ENCODE peak calls at places on chromosomes 16 and 17, in five cellular contexts. One of them, this sample, is unnamed.

GRCh38 chr17:5501725-5502124 is 15.4 kb downstream of the MIS12 start:
- DNase-seq in B cell: no peak
- DNase-seq in epithelial cell of esophagus: no peak
- DNase-seq in testis: no peak
- DNase-seq in GM10248: no peak
- DNase-seq in this sample: no peak

GRCh38 chr17:82228278-82228841 is 482 bp upstream of the SLC16A3 start:
- DNase-seq in B cell: peak; percentile 86
- DNase-seq in epithelial cell of esophagus: no peak
- DNase-seq in testis: no peak
- DNase-seq in GM10248: peak; percentile 79
- DNase-seq in this sample: no peak

GRCh38 chr16:52184336-52184735 is 362.6 kb downstream of the TOX3 start:
- DNase-seq in B cell: no peak
- DNase-seq in epithelial cell of esophagus: no peak
- DNase-seq in testis: no peak
- DNase-seq in GM10248: no peak
- DNase-seq in this sample: no peak

GRCh38 chr16:606656-607307 is 16.9 kb downstream of the RAB40C start:
- DNase-seq in B cell: no peak
- DNase-seq in epithelial cell of esophagus: no peak
- DNase-seq in testis: no peak
- DNase-seq in GM10248: no peak
- DNase-seq in this sample: no peak

GRCh38 chr16:8720080-8720966 is 45.9 kb downstream of the ABAT start:
- DNase-seq in B cell: no peak
- DNase-seq in epithelial cell of esophagus: no peak
- DNase-seq in testis: peak; percentile 80
- DNase-seq in GM10248: peak; percentile 37
- DNase-seq in this sample: no peak

GRCh38 chr17:79196913-79197312 is 122.3 kb downstream of the ENGASE start:
- DNase-seq in B cell: no peak
- DNase-seq in epithelial cell of esophagus: no peak
- DNase-seq in testis: no peak
- DNase-seq in GM10248: no peak
- DNase-seq in this sample: no peak

GRCh38 chr16:30434852-30435251 is 5.0 kb upstream of the DCTPP1 start:
- DNase-seq in B cell: no peak
- DNase-seq in epithelial cell of esophagus: peak; percentile 67
- DNase-seq in testis: no peak
- DNase-seq in GM10248: no peak
- DNase-seq in this sample: no peak

GRCh38 chr17:57050303-57050702 is 34.7 kb upstream of the AKAP1 start:
- DNase-seq in B cell: no peak
- DNase-seq in epithelial cell of esophagus: no peak
- DNase-seq in testis: no peak
- DNase-seq in GM10248: no peak
- DNase-seq in this sample: no peak

GRCh38 chr17:36849871-36850348 is 87.4 kb upstream of the LHX1 start:
- DNase-seq in B cell: no peak
- DNase-seq in epithelial cell of esophagus: peak; percentile 83
- DNase-seq in testis: no peak
- DNase-seq in GM10248: peak; percentile 58
- DNase-seq in this sample: peak; percentile 91

GRCh38 chr17:57459286-57459915 is 203.1 kb downstream of the MSI2 start:
- DNase-seq in B cell: no peak
- DNase-seq in epithelial cell of esophagus: peak; percentile 67
- DNase-seq in testis: no peak
- DNase-seq in GM10248: no peak
- DNase-seq in this sample: peak; percentile 52

GRCh38 chr17:65668211-65668610 is 106.8 kb upstream of the AXIN2 start:
- DNase-seq in B cell: no peak
- DNase-seq in epithelial cell of esophagus: no peak
- DNase-seq in testis: no peak
- DNase-seq in GM10248: no peak
- DNase-seq in this sample: no peak

GRCh38 chr17:55238931-55239297 is 25.8 kb upstream of the HLF start:
- DNase-seq in B cell: no peak
- DNase-seq in epithelial cell of esophagus: peak; percentile 14
- DNase-seq in testis: peak; percentile 25
- DNase-seq in GM10248: no peak
- DNase-seq in this sample: no peak

GRCh38 chr17:70110443-70110880 is 35.4 kb downstream of the KCNJ16 start:
- DNase-seq in B cell: no peak
- DNase-seq in epithelial cell of esophagus: peak; percentile 65
- DNase-seq in testis: no peak
- DNase-seq in GM10248: no peak
- DNase-seq in this sample: no peak

GRCh38 chr16:23149267-23149992 is at the start of gene USP31:
- DNase-seq in B cell: peak; percentile 92
- DNase-seq in epithelial cell of esophagus: peak; percentile 99
- DNase-seq in testis: peak; percentile 97
- DNase-seq in GM10248: peak; percentile 92
- DNase-seq in this sample: peak; percentile 97

GRCh38 chr17:14308965-14309879 is 8.3 kb downstream of the HS3ST3B1 start:
- DNase-seq in B cell: peak; percentile 86
- DNase-seq in epithelial cell of esophagus: peak; percentile 87
- DNase-seq in testis: peak; percentile 95
- DNase-seq in GM10248: peak; percentile 82
- DNase-seq in this sample: peak; percentile 91

GRCh38 chr17:2050871-2051387 is 4.0 kb upstream of the HIC1 start:
- DNase-seq in B cell: peak; percentile 52
- DNase-seq in epithelial cell of esophagus: peak; percentile 52
- DNase-seq in testis: no peak
- DNase-seq in GM10248: no peak
- DNase-seq in this sample: no peak

GRCh38 chr16:86221085-86221484 is 289.2 kb upstream of the FOXF1 start:
- DNase-seq in B cell: no peak
- DNase-seq in epithelial cell of esophagus: no peak
- DNase-seq in testis: no peak
- DNase-seq in GM10248: no peak
- DNase-seq in this sample: no peak

GRCh38 chr16:10871157-10871991 is 5.6 kb upstream of the CIITA start:
- DNase-seq in B cell: peak; percentile 67
- DNase-seq in epithelial cell of esophagus: peak; percentile 85
- DNase-seq in testis: no peak
- DNase-seq in GM10248: peak; percentile 66
- DNase-seq in this sample: peak; percentile 81

GRCh38 chr17:47850692-47851573 is at the start of gene SP6:
- DNase-seq in B cell: peak; percentile 62
- DNase-seq in epithelial cell of esophagus: peak; percentile 92
- DNase-seq in testis: peak; percentile 66
- DNase-seq in GM10248: peak; percentile 70
- DNase-seq in this sample: peak; percentile 87

GRCh38 chr17:59804910-59805381 is 87.8 kb downstream of the TUBD1 start:
- DNase-seq in B cell: no peak
- DNase-seq in epithelial cell of esophagus: no peak
- DNase-seq in testis: no peak
- DNase-seq in GM10248: no peak
- DNase-seq in this sample: no peak

GRCh38 chr16:66509576-66509975 is 40.3 kb downstream of the TK2 start:
- DNase-seq in B cell: no peak
- DNase-seq in epithelial cell of esophagus: no peak
- DNase-seq in testis: no peak
- DNase-seq in GM10248: no peak
- DNase-seq in this sample: no peak

GRCh38 chr16:66512589-66513404 is 37.1 kb downstream of the TK2 start:
- DNase-seq in B cell: no peak
- DNase-seq in epithelial cell of esophagus: peak; percentile 70
- DNase-seq in testis: no peak
- DNase-seq in GM10248: no peak
- DNase-seq in this sample: peak; percentile 70

GRCh38 chr16:66510298-66510697 is 39.6 kb downstream of the TK2 start:
- DNase-seq in B cell: no peak
- DNase-seq in epithelial cell of esophagus: peak; percentile 30
- DNase-seq in testis: no peak
- DNase-seq in GM10248: no peak
- DNase-seq in this sample: no peak

GRCh38 chr16:66510711-66511614 is 39.0 kb downstream of the TK2 start:
- DNase-seq in B cell: no peak
- DNase-seq in epithelial cell of esophagus: peak; percentile 16
- DNase-seq in testis: peak; percentile 52
- DNase-seq in GM10248: no peak
- DNase-seq in this sample: peak; percentile 30

GRCh38 chr16:66511615-66512500 is 38.1 kb downstream of the TK2 start:
- DNase-seq in B cell: no peak
- DNase-seq in epithelial cell of esophagus: peak; percentile 91
- DNase-seq in testis: no peak
- DNase-seq in GM10248: no peak
- DNase-seq in this sample: peak; percentile 79
- TF ChIP-seq CTCF in B cell: no peak
- TF ChIP-seq CTCF in epithelial cell of esophagus: peak; percentile 7
- TF ChIP-seq CTCF in testis: no peak
- TF ChIP-seq CTCF in GM10248: no peak
- TF ChIP-seq CTCF in this sample: peak; percentile 20

GRCh38 chr17:7572588-7573323 is 6.7 kb upstream of the CD68 start:
- DNase-seq in B cell: peak; percentile 98
- DNase-seq in epithelial cell of esophagus: peak; percentile 99
- DNase-seq in testis: peak; percentile 100
- DNase-seq in GM10248: peak; percentile 99
- DNase-seq in this sample: peak; percentile 99
- TF ChIP-seq CTCF in B cell: no peak
- TF ChIP-seq CTCF in epithelial cell of esophagus: no peak
- TF ChIP-seq CTCF in testis: no peak
- TF ChIP-seq CTCF in GM10248: no peak
- TF ChIP-seq CTCF in this sample: no peak

DNA sequence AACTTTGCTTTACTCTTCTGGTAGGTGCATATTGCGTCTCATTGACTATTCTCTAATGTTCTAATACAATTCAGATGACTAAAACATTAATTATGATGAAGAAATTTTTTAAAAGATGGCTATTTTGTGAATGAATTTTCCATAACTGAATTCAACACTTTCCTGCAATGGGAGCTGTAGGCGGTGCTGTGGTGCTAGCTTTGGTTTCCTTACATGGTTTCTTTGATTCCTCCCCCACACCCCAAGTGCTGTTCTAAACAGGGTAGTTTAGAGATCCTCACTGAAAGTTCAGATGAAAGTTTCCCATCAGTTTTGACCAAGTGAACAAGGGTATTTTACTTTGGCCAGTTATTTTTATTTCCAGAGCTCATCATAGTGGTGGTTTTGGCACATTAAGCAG is 26.0 kb upstream of the MRC2 start:
- DNase-seq in B cell: no peak
- DNase-seq in epithelial cell of esophagus: no peak
- DNase-seq in testis: no peak
- DNase-seq in GM10248: no peak
- DNase-seq in this sample: no peak
- TF ChIP-seq CTCF in B cell: no peak
- TF ChIP-seq CTCF in epithelial cell of esophagus: no peak
- TF ChIP-seq CTCF in testis: no peak
- TF ChIP-seq CTCF in GM10248: peak; percentile 4
- TF ChIP-seq CTCF in this sample: no peak

DNA sequence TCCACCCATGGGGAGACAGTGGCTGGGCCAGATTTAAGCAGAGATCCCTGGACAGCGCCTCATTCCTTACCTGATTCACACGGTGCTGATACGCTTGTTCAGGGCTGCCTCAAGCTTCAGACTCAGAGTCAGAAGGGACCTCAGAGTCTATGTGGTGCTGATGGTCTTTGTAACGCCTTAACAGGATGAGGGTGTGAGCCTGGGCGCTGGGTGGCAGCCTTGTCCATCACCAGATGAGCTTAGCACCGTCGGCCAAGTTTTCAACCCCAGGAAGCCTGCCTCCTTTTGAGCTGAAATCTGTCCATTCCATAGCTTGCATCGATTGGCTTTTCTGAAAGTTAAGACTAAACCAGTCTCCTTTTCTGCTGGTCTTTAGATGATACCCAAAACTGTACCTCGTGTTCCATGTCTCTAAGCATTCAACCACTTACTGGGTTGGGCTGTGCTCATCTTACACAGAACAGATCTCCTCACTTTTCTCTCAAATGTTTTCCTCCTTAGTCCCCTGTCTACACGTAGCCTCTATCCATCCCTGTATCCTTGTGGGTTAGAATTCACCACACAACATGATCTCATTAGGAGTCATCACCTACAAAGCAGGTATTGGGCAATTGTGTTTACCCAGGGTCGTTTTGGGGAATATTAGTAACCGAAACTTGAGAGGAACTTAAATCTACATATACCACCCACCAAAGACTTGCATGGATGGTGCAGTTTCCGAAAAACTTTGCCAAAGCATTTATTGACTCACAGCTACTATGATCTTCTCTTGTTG is 573.4 kb downstream of the CDH13 start:
- DNase-seq in B cell: no peak
- DNase-seq in epithelial cell of esophagus: peak; percentile 85
- DNase-seq in testis: peak; percentile 58
- DNase-seq in GM10248: no peak
- DNase-seq in this sample: peak; percentile 59
- TF ChIP-seq CTCF in B cell: no peak
- TF ChIP-seq CTCF in epithelial cell of esophagus: no peak
- TF ChIP-seq CTCF in testis: no peak
- TF ChIP-seq CTCF in GM10248: no peak
- TF ChIP-seq CTCF in this sample: no peak

This sample was measured in MCF 10A.